ENCODE peak calls at places on chromosomes 7 and 10, in eight cellular contexts. B is myocyte; N is CD14-positive monocyte; A is stimulated activated CD8-positive, alpha-beta memory T cell treated with anti-CD3 and anti-CD28 coated beads, Interleukin-4, amount 100 ng/mL, for 1 hour; S is GM23248; F is NCI-H1105 treated with DMSO at 0.1 percent for 48 hours; O is stimulated activated CD4-positive, alpha-beta T cell treated with anti-CD3 and anti-CD28 coated beads, Interleukin-1b, Interleukin-23, amount 100 ng/mL, for 48 hours; Z is activated CD4-positive, CD25-positive, alpha-beta regulatory T cell treated with anti-CD3 and anti-CD28 coated beads, Interleukin-2, amount 50 U/mL, for 16 hours. C is an unnamed sample.

GRCh38 chr7:33674804-33675411 is 230.4 kb upstream of the BMPER start:
- DNase-seq in B (no peak), N (no peak), A (no peak), S (no peak), F (no peak), O (no peak), Z (no peak), C (no peak)

GRCh38 chr7:45642044-45642443 is 67.9 kb downstream of the ADCY1 start:
- DNase-seq in B (no peak), N (no peak), A (no peak), S (no peak), F (no peak), O (no peak), Z (no peak), C (no peak)

GRCh38 chr7:87875151-87876039 is 765 bp downstream of the SLC25A40 start:
- DNase-seq in B (peak; percentile 40), N (no peak), A (no peak), S (peak; percentile 32), F (no peak), O (no peak), Z (peak; percentile 1), C (peak; percentile 48)

GRCh38 chr10:71708301-71708703 is 11.3 kb downstream of the C10orf105 start:
- DNase-seq in B (no peak), N (no peak), A (peak; percentile 25), S (peak; percentile 57), F (no peak), O (peak; percentile 70), Z (no peak), C (peak; percentile 96)

GRCh38 chr10:103616705-103617361 is 123.3 kb downstream of the NEURL1 start:
- DNase-seq in B (peak; percentile 72), N (no peak), A (no peak), S (peak; percentile 98), F (no peak), O (no peak), Z (no peak), C (peak; percentile 98)

GRCh38 chr10:43235070-43235900 is 31.6 kb downstream of the RASGEF1A start:
- DNase-seq in B (no peak), N (peak; percentile 33), A (no peak), S (no peak), F (no peak), O (no peak), Z (no peak), C (peak; percentile 68)

GRCh38 chr7:85483205-85483604 is 296.3 kb upstream of the SEMA3D start:
- DNase-seq in B (no peak), N (no peak), A (no peak), S (peak; percentile 65), F (no peak), O (no peak), Z (no peak), C (no peak)

GRCh38 chr10:119246862-119247549 is 39.6 kb downstream of the GRK5 start:
- DNase-seq in B (peak; percentile 52), N (no peak), A (no peak), S (peak; percentile 89), F (no peak), O (no peak), Z (no peak), C (peak; percentile 89)

GRCh38 chr10:73262105-73262730 is 9.8 kb upstream of the MRPS16 start:
- DNase-seq in B (peak; percentile 70), N (no peak), A (no peak), S (peak; percentile 84), F (no peak), O (no peak), Z (no peak), C (no peak)

GRCh38 chr10:102434251-102434913 is 2.0 kb upstream of the CUEDC2 start:
- DNase-seq in B (no peak), N (no peak), A (no peak), S (peak; percentile 80), F (no peak), O (no peak), Z (no peak), C (peak; percentile 93)

GRCh38 chr7:111363099-111363498 is 199.2 kb downstream of the IMMP2L start:
- DNase-seq in B (peak; percentile 64), N (no peak), A (no peak), S (peak; percentile 61), F (no peak), O (no peak), Z (no peak), C (no peak)

GRCh38 chr7:12567015-12567414 is 3.5 kb upstream of the SCIN start:
- DNase-seq in B (no peak), N (no peak), A (no peak), S (no peak), F (no peak), O (no peak), Z (no peak), C (no peak)

GRCh38 chr7:100003711-100004661 is 11.4 kb upstream of the ZKSCAN1 start:
- DNase-seq in B (no peak), N (no peak), A (no peak), S (no peak), F (no peak), O (no peak), Z (no peak), C (peak; percentile 72)

GRCh38 chr7:27560706-27561235 is 101.9 kb downstream of the HIBADH start:
- DNase-seq in B (peak; percentile 86), N (no peak), A (no peak), S (peak; percentile 76), F (no peak), O (no peak), Z (no peak), C (no peak)

GRCh38 chr7:45359781-45360180 is 202.2 kb downstream of the RAMP3 start:
- DNase-seq in B (peak; percentile 90), N (no peak), A (no peak), S (no peak), F (no peak), O (no peak), Z (no peak), C (no peak)

GRCh38 chr7:47571355-47572100 is 10.4 kb downstream of the TNS3 start:
- DNase-seq in B (peak; percentile 99), N (no peak), A (no peak), S (peak; percentile 93), F (peak; percentile 32), O (no peak), Z (no peak), C (peak; percentile 91)

GRCh38 chr10:4280481-4281206 is 495.6 kb upstream of the KLF6 start:
- DNase-seq in B (peak; percentile 24), N (no peak), A (no peak), S (peak; percentile 68), F (no peak), O (no peak), Z (no peak), C (peak; percentile 59)

GRCh38 chr10:13399752-13400151 is 51.7 kb upstream of the SEPHS1 start:
- DNase-seq in B (no peak), N (no peak), A (no peak), S (no peak), F (no peak), O (no peak), Z (no peak), C (no peak)

GRCh38 chr10:123563581-123563855 is 102.6 kb upstream of the GPR26 start:
- DNase-seq in B (no peak), N (no peak), A (no peak), S (no peak), F (no peak), O (no peak), Z (no peak), C (no peak)

GRCh38 chr7:98119257-98119918 is 12.7 kb downstream of the LMTK2 start:
- DNase-seq in B (no peak), N (no peak), A (no peak), S (peak; percentile 81), F (no peak), O (no peak), Z (no peak), C (peak; percentile 88)

GRCh38 chr7:91112902-91113321 is 151.3 kb upstream of the FZD1 start:
- DNase-seq in B (peak; percentile 22), N (no peak), A (no peak), S (no peak), F (no peak), O (no peak), Z (no peak), C (peak; percentile 52)

GRCh38 chr10:114051714-114052113 is 8.0 kb downstream of the ADRB1 start:
- DNase-seq in B (no peak), N (no peak), A (no peak), S (no peak), F (no peak), O (no peak), Z (no peak), C (no peak)

GRCh38 chr10:104074505-104074904 is 11.2 kb downstream of the COL17A1 start:
- DNase-seq in B (no peak), N (no peak), A (no peak), S (no peak), F (no peak), O (no peak), Z (no peak), C (no peak)

GRCh38 chr10:58919927-58920654 is 256.4 kb upstream of the PHYHIPL start:
- DNase-seq in B (peak; percentile 79), N (no peak), A (no peak), S (peak; percentile 94), F (no peak), O (no peak), Z (no peak), C (peak; percentile 89)

GRCh38 chr7:114082934-114083647 is 164.3 kb upstream of the PPP1R3A start:
- DNase-seq in B (no peak), N (no peak), A (no peak), S (peak; percentile 54), F (no peak), O (no peak), Z (no peak), C (peak; percentile 91)

GRCh38 chr7:105849122-105849855 is 27.1 kb downstream of the ATXN7L1 start:
- DNase-seq in B (peak; percentile 30), N (no peak), A (peak; percentile 50), S (peak; percentile 27), F (no peak), O (peak; percentile 77), Z (peak; percentile 20), C (no peak)

GRCh38 chr7:25382869-25383268 is 154.6 kb upstream of the NPVF start:
- DNase-seq in B (no peak), N (no peak), A (no peak), S (no peak), F (no peak), O (no peak), Z (no peak), C (no peak)

GRCh38 chr7:389911-390601 is 100.1 kb downstream of the FOXL3 start:
- DNase-seq in B (no peak), N (peak; percentile 32), A (no peak), S (no peak), F (no peak), O (no peak), Z (no peak), C (peak; percentile 78)

GRCh38 chr10:51257511-51258248 is 183.4 kb downstream of the PRKG1 start:
- DNase-seq in B (no peak), N (no peak), A (no peak), S (peak; percentile 82), F (no peak), O (no peak), Z (no peak), C (peak; percentile 58)

GRCh38 chr7:136189506-136189998 is 212.4 kb upstream of the MTPN start:
- DNase-seq in B (no peak), N (no peak), A (no peak), S (no peak), F (no peak), O (no peak), Z (no peak), C (no peak)

GRCh38 chr7:30252885-30253795 is 31.3 kb upstream of the ZNRF2 start:
- DNase-seq in B (peak; percentile 91), N (peak; percentile 70), A (no peak), S (peak; percentile 39), F (peak; percentile 40), O (peak; percentile 6), Z (no peak), C (no peak)

GRCh38 chr10:77907900-77908717 is 18.4 kb downstream of the DLG5 start:
- DNase-seq in B (no peak), N (no peak), A (no peak), S (no peak), F (no peak), O (no peak), Z (no peak), C (no peak)

GRCh38 chr10:124035928-124036558 is 57.4 kb downstream of the CHST15 start:
- DNase-seq in B (no peak), N (peak; percentile 99), A (no peak), S (no peak), F (no peak), O (peak; percentile 21), Z (no peak), C (peak; percentile 29)

GRCh38 chr10:110636932-110637557 is 7.1 kb upstream of the RBM20 start:
- DNase-seq in B (peak; percentile 62), N (no peak), A (no peak), S (no peak), F (no peak), O (no peak), Z (no peak), C (no peak)